ENCODE peak calls at places on chromosomes 12 and 14, in six cellular contexts. R is pancreas; T is memory B cell; Q is CD8-positive, alpha-beta memory T cell; V is activated CD4-positive, alpha-beta T cell treated with anti-CD3 and anti-CD28 coated beads, Interleukin-2, amount 50 U/mL, for 1 hour; Y is AG09309. A is an unnamed sample.

GRCh38 chr12:75771023-75771422 is 259.6 kb upstream of the KRR1 start:
- DNase-seq in R (no peak), T (no peak), Q (no peak), V (no peak), Y (no peak), A (no peak)

GRCh38 chr12:116861331-116861730 is 19.9 kb downstream of the HRK start:
- DNase-seq in R (no peak), T (peak), Q (peak), V (peak), Y (peak), A (no peak)

GRCh38 chr14:61511558-61511924 is 183.8 kb upstream of the HIF1A start:
- DNase-seq in R (no peak), T (no peak), Q (no peak), V (peak), Y (no peak), A (no peak)

GRCh38 chr14:102957222-102957621 is 34.8 kb downstream of the AMN start:
- DNase-seq in R (no peak), T (no peak), Q (no peak), V (no peak), Y (no peak), A (no peak)

GRCh38 chr14:55512421-55512820 is 67.6 kb upstream of the KTN1 start:
- DNase-seq in R (no peak), T (no peak), Q (no peak), V (no peak), Y (peak), A (peak)

GRCh38 chr14:57008534-57008933 is 198.3 kb upstream of the OTX2 start:
- DNase-seq in R (no peak), T (no peak), Q (no peak), V (no peak), Y (no peak), A (no peak)

GRCh38 chr12:82740129-82741000 is 53.7 kb downstream of the TMTC2 start:
- DNase-seq in R (no peak), T (no peak), Q (no peak), V (no peak), Y (peak), A (peak)

GRCh38 chr12:89861086-89861485 is 152.4 kb upstream of the ATP2B1 start:
- DNase-seq in R (no peak), T (no peak), Q (no peak), V (no peak), Y (no peak), A (no peak)

GRCh38 chr12:47317182-47317915 is 237.6 kb upstream of the AMIGO2 start:
- DNase-seq in R (no peak), T (peak), Q (peak), V (no peak), Y (no peak), A (no peak)